ENCODE peak calls at places on chromosome 7, in four cellular contexts. V is IMR-90, Z is H9, U is H1. I is an unnamed sample.

GRCh38 chr7:44307301-44307900 is 18.0 kb downstream of the CAMK2B start:
- DNase-seq in V (peak; percentile 19), Z (peak; percentile 65), U (no peak), I (peak; percentile 77)

GRCh38 chr7:29310625-29311024 is 116.0 kb downstream of the CHN2 start:
- DNase-seq in V (no peak), Z (no peak), U (no peak), I (no peak)

GRCh38 chr7:43018446-43018845 is 86.3 kb downstream of the MRPL32 start:
- DNase-seq in V (no peak), Z (no peak), U (no peak), I (no peak)

GRCh38 chr7:44981035-44981706 is 2.4 kb upstream of the MYO1G start:
- DNase-seq in V (no peak), Z (no peak), U (no peak), I (no peak)

GRCh38 chr7:29146888-29147609 is 712 bp upstream of the CPVL start:
- DNase-seq in V (no peak), Z (peak; percentile 34), U (no peak), I (peak; percentile 39)

GRCh38 chr7:114539575-114539974 is 125.0 kb downstream of the FOXP2 start:
- DNase-seq in V (peak; percentile 35), Z (no peak), U (no peak), I (peak; percentile 28)

GRCh38 chr7:12647364-12648219 is 39.8 kb upstream of the ARL4A start:
- DNase-seq in V (peak; percentile 68), Z (no peak), U (no peak), I (peak; percentile 39)

GRCh38 chr7:34622771-34623250 is 35.2 kb upstream of the NPSR1 start:
- DNase-seq in V (no peak), Z (no peak), U (no peak), I (no peak)

GRCh38 chr7:139619367-139619657 is 95.8 kb downstream of the CLEC2L start:
- DNase-seq in V (peak; percentile 82), Z (no peak), U (no peak), I (no peak)

GRCh38 chr7:27173412-27174076 is 576 bp downstream of the HOXA10 start:
- DNase-seq in V (no peak), Z (peak; percentile 46), U (no peak), I (no peak)

GRCh38 chr7:70764701-70765208 is 367.2 kb upstream of the GALNT17 start:
- DNase-seq in V (no peak), Z (no peak), U (no peak), I (no peak)

GRCh38 chr7:31955021-31955420 is 115.2 kb downstream of the PDE1C start:
- DNase-seq in V (no peak), Z (no peak), U (no peak), I (no peak)

GRCh38 chr7:74454059-74454947 is 597 bp downstream of the GTF2IRD1 start:
- DNase-seq in V (no peak), Z (no peak), U (no peak), I (no peak)

GRCh38 chr7:136348542-136348941 is 371.4 kb upstream of the MTPN start:
- DNase-seq in V (no peak), Z (no peak), U (no peak), I (no peak)

GRCh38 chr7:85103352-85103751 is 83.5 kb downstream of the SEMA3D start:
- DNase-seq in V (no peak), Z (no peak), U (no peak), I (no peak)

GRCh38 chr7:73437091-73437490 is 3.5 kb downstream of the FZD9 start:
- DNase-seq in V (no peak), Z (no peak), U (no peak), I (no peak)

GRCh38 chr7:15446280-15446679 is 115.5 kb downstream of the AGMO start:
- DNase-seq in V (no peak), Z (no peak), U (no peak), I (no peak)

GRCh38 chr7:34739651-34740300 is 81.8 kb downstream of the NPSR1 start:
- DNase-seq in V (no peak), Z (no peak), U (no peak), I (no peak)

GRCh38 chr7:150890853-150891584 is 38.7 kb downstream of the AOC1 start:
- DNase-seq in V (no peak), Z (no peak), U (no peak), I (no peak)

GRCh38 chr7:31937982-31938381 is 132.2 kb downstream of the PDE1C start:
- DNase-seq in V (no peak), Z (no peak), U (no peak), I (no peak)

GRCh38 chr7:20440472-20441105 is 109.9 kb downstream of the ITGB8 start:
- DNase-seq in V (peak; percentile 62), Z (peak; percentile 71), U (peak; percentile 64), I (peak; percentile 83)

GRCh38 chr7:95730493-95731280 is 41.7 kb upstream of the DYNC1I1 start:
- DNase-seq in V (no peak), Z (no peak), U (no peak), I (no peak)

GRCh38 chr7:98294798-98295382 is 13.4 kb downstream of the BRI3 start:
- DNase-seq in V (peak; percentile 47), Z (peak; percentile 89), U (peak; percentile 70), I (peak; percentile 84)

GRCh38 chr7:153381275-153382119 is 621.9 kb downstream of the ACTR3B start:
- DNase-seq in V (no peak), Z (peak; percentile 65), U (peak; percentile 25), I (peak; percentile 80)

GRCh38 chr7:127799535-127800305 is 147.7 kb downstream of the SND1 start:
- DNase-seq in V (no peak), Z (no peak), U (no peak), I (no peak)

GRCh38 chr7:46191776-46192175 is 270.7 kb upstream of the IGFBP3 start:
- DNase-seq in V (peak; percentile 91), Z (no peak), U (no peak), I (no peak)

GRCh38 chr7:132882714-132883428 is 199.0 kb downstream of the CHCHD3 start:
- DNase-seq in V (no peak), Z (no peak), U (no peak), I (peak; percentile 16)

GRCh38 chr7:34062826-34063225 is 157.5 kb downstream of the BMPER start:
- DNase-seq in V (no peak), Z (no peak), U (no peak), I (no peak)

GRCh38 chr7:3244241-3244814 is 56.7 kb upstream of the SDK1 start:
- DNase-seq in V (peak; percentile 92), Z (no peak), U (no peak), I (peak; percentile 43)

GRCh38 chr7:10708447-10708846 is 265.2 kb upstream of the PHF14 start:
- DNase-seq in V (no peak), Z (peak; percentile 52), U (peak; percentile 34), I (peak; percentile 71)

GRCh38 chr7:55073051-55073511 is 54.3 kb downstream of the EGFR start:
- DNase-seq in V (peak; percentile 81), Z (no peak), U (no peak), I (no peak)

GRCh38 chr7:143238289-143238995 is 16.6 kb downstream of the TAS2R40 start:
- DNase-seq in V (peak; percentile 20), Z (no peak), U (no peak), I (no peak)

GRCh38 chr7:127882313-127882920 is 148.8 kb downstream of the LRRC4 start:
- DNase-seq in V (no peak), Z (no peak), U (no peak), I (no peak)

GRCh38 chr7:53035499-53036412 is at the start of gene POM121L12:
- DNase-seq in V (no peak), Z (no peak), U (no peak), I (no peak)

GRCh38 chr7:140304071-140304799 is 94.1 kb downstream of the SLC37A3 start:
- DNase-seq in V (peak; percentile 16), Z (no peak), U (no peak), I (peak; percentile 55)

DNA sequence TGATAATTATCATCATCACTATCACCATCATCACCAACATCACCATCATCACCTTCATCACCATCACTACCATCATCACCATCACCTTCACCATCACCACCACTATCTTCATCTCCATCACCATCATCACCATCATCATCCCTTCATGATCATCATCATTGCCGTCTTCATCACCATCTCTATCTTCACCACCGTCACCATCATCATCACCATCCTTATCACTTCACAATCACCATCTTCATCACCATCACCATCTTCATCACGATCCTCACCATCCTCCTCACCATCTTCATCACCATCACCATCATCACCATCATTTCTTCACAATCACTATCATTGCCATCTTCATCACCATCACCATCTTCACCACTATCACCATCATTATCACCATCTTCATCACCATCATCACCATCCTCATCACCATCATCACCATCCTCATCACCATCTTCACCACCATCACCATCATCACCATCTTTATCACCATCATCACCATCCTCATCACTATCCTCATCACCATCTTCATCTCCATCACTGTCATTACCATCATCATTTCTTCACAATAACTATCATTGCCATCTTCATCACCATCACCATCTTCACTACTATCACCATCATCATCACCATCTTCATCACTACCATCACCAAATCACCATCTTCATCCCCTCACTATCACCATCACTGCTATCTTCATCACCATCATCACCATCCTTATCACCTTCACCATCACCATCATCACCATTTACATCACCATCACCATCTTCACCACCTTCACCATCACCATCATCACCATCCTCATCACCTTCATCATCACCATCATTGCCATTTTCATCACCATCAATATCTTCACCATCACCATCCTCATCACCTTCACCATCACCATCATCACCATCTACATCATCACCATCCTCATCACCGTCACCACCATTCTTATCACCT is 72.4 kb upstream of the DNAAF5 start:
- DNase-seq in V (no peak), Z (no peak), U (no peak), I (no peak)
- H3K56ac ChIP-seq in V (no peak overlapping the region), Z (no peak overlapping the region), U (peak overlapping the region; percentile 87), I (no peak overlapping the region)

DNA sequence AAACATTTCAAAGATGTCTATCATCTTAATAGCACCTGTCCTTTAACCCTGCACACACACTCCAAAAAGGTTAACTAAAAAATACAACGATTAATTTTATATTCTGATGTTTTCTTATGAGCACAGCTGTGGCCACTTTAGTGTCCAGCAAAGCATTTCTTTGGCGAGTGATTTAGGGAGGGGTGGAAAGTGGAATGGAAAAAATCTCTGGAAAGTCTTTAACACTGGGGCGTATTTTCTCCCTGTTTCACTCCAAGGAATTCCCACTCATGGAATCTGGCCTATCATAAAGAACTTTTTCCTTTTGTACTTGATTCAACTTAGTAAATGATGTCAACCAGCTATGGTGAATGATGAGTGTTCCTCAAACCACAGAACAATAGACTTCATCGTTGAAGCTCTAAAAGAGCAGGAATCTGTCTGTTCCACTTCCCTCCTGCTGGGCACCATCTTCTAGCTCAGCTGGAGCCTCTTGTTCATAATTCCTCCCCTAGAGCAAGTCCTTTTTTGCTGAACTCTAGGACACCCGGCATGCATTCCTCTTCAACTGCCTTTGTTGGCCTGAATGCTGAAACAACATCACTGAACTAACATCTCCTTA is 66.4 kb downstream of the EPDR1 start:
- DNase-seq in V (no peak), Z (peak; percentile 35), U (peak; percentile 46), I (peak; percentile 28)
- H2BK15ac ChIP-seq in V (no peak overlapping the region), Z (no peak overlapping the region), U (no peak overlapping the region), I (no peak overlapping the region)

GRCh38 chr7:157668884-157669767 is 332.3 kb downstream of the DNAJB6 start:
- DNase-seq in V (no peak), Z (no peak), U (no peak), I (no peak)

GRCh38 chr7:157670490-157671357 is 333.9 kb downstream of the DNAJB6 start:
- DNase-seq in V (no peak), Z (peak; percentile 12), U (no peak), I (peak; percentile 37)

GRCh38 chr7:157673573-157673972 is 336.8 kb downstream of the DNAJB6 start:
- DNase-seq in V (no peak), Z (peak; percentile 21), U (no peak), I (no peak)

GRCh38 chr7:157669768-157670345 is 333.1 kb downstream of the DNAJB6 start:
- DNase-seq in V (no peak), Z (no peak), U (no peak), I (no peak)

GRCh38 chr7:157671358-157672255 is 334.8 kb downstream of the DNAJB6 start:
- DNase-seq in V (no peak), Z (peak; percentile 19), U (no peak), I (no peak)
- H3K56ac ChIP-seq in V (no peak overlapping the region), Z (no peak overlapping the region), U (no peak overlapping the region), I (no peak overlapping the region)

GRCh38 chr7:100428967-100429636 is 529 bp upstream of the MEPCE start:
- DNase-seq in V (peak; percentile 99), Z (peak; percentile 99), U (peak; percentile 100), I (peak; percentile 100)
- H2BK15ac ChIP-seq in V (peak overlapping the region; percentile 79), Z (no peak overlapping the region), U (peak overlapping the region; percentile 88), I (no peak overlapping the region)